ENCODE peak calls at places on chromosomes 11 and 22, in four cellular contexts. W is aorta, M is HCT116, N is transverse colon. T is an unnamed sample.
A peak's percentile ranks its signal among the peaks of the same experiment; 100 is the strongest.

GRCh38 chr11:82631722-82632630 is 101.7 kb downstream of the FAM181B start:
- DNase-seq in W (no peak), M (no peak), N (no peak), T (no peak)

GRCh38 chr11:66409226-66409625 is 11.6 kb upstream of the NPAS4 start:
- DNase-seq in W (no peak), M (no peak), N (no peak), T (peak; percentile 62)

GRCh38 chr11:43925932-43926505 is 16.4 kb upstream of the C11orf96 start:
- DNase-seq in W (no peak), M (no peak), N (no peak), T (peak; percentile 60)

GRCh38 chr11:106765849-106766248 is 252.4 kb downstream of the GUCY1A2 start:
- DNase-seq in W (no peak), M (no peak), N (no peak), T (no peak)

GRCh38 chr22:36746571-36746970 is 29.3 kb downstream of the IFT27 start:
- DNase-seq in W (no peak), M (no peak), N (no peak), T (no peak)

GRCh38 chr11:60860943-60861342 is 5.2 kb upstream of the PTGDR2 start:
- DNase-seq in W (no peak), M (no peak), N (no peak), T (no peak)

GRCh38 chr11:86596861-86597632 is 75.4 kb downstream of the ME3 start:
- DNase-seq in W (peak; percentile 71), M (no peak), N (no peak), T (no peak)

GRCh38 chr11:120139316-120140069 is 1.6 kb upstream of the TRIM29 start:
- DNase-seq in W (no peak), M (no peak), N (no peak), T (no peak)

GRCh38 chr11:39174965-39175364 is 2284.5 kb downstream of the LRRC4C start:
- DNase-seq in W (no peak), M (no peak), N (no peak), T (no peak)

GRCh38 chr11:119509969-119510401 is 87.0 kb upstream of the THY1 start:
- DNase-seq in W (peak; percentile 77), M (no peak), N (peak; percentile 10), T (no peak)

GRCh38 chr11:74388678-74389327 is 9.4 kb downstream of the PGM2L1 start:
- DNase-seq in W (no peak), M (no peak), N (peak; percentile 58), T (no peak)

GRCh38 chr22:44399196-44399837 is 86.6 kb upstream of the SHISAL1 start:
- DNase-seq in W (no peak), M (no peak), N (peak; percentile 1), T (peak; percentile 28)

GRCh38 chr11:73869234-73869949 is 7.3 kb downstream of the COA4 start:
- DNase-seq in W (no peak), M (no peak), N (peak; percentile 39), T (no peak)

GRCh38 chr11:95335989-95336388 is 105.0 kb upstream of the SESN3 start:
- DNase-seq in W (no peak), M (no peak), N (no peak), T (no peak)

GRCh38 chr11:1082728-1083620 is 8.3 kb downstream of the MUC2 start:
- DNase-seq in W (no peak), M (no peak), N (no peak), T (no peak)

GRCh38 chr22:33883561-33883960 is 36.7 kb downstream of the LARGE1 start:
- DNase-seq in W (no peak), M (no peak), N (no peak), T (peak; percentile 58)

GRCh38 chr11:43197357-43197756 is 114.4 kb upstream of the API5 start:
- DNase-seq in W (no peak), M (no peak), N (no peak), T (no peak)

GRCh38 chr22:48488611-48489456 is 1338.8 kb downstream of the BRD1 start:
- DNase-seq in W (no peak), M (no peak), N (no peak), T (peak; percentile 53)

GRCh38 chr11:48064306-48064705 is 83.9 kb downstream of the PTPRJ start:
- DNase-seq in W (no peak), M (no peak), N (no peak), T (peak; percentile 81)

GRCh38 chr11:72736452-72737069 is 15.6 kb downstream of the ARAP1 start:
- DNase-seq in W (peak; percentile 90), M (peak; percentile 26), N (no peak), T (no peak)
- H3K4me1 ChIP-seq in W (no peaks in the 10 kb centered on the region), M (peaks cover 67% of the 10 kb centered on the region), N (peaks cover 6% of the 10 kb centered on the region), T (peaks cover 9% of the 10 kb centered on the region)

DNA sequence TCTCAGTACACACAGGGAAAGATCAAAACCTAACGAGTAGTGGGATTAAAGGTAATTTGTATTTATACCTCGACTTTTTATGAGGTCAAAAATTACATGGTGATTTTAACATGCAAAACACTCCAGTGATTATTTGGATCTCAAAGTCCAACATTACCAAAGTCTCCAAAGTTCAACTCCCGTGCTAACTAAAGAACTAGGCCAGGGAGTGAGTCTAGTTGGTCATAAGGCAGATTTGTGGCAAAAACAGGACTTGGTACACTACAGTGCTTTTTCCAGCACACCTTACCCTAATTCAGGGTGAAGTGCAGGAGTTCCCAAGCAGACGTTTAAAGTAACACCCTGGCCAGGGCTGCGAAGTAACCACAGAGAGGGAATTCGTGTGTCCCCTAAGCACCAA is 1.1 kb downstream of the PUS3 start:
- DNase-seq in W (no peak), M (no peak), N (no peak), T (no peak)
- H3K4me3 ChIP-seq in W (no peak overlapping the region), M (peak overlapping the region; percentile 63), N (no peak overlapping the region), T (no peak overlapping the region)

GRCh38 chr11:12386309-12386708 is 8.9 kb downstream of the PARVA start:
- DNase-seq in W (no peak), M (no peak), N (no peak), T (no peak)
- H3K4me1 ChIP-seq in W (peaks cover 10% of the 10 kb centered on the region), M (no peaks in the 10 kb centered on the region), N (peaks cover 26% of the 10 kb centered on the region), T (peaks cover 12% of the 10 kb centered on the region)

GRCh38 chr11:19244621-19245020 is 3.9 kb upstream of the E2F8 start:
- DNase-seq in W (no peak), M (no peak), N (no peak), T (no peak)
- H3K4me3 ChIP-seq in W (no peak overlapping the region), M (no peak overlapping the region), N (no peak overlapping the region), T (no peak overlapping the region)

DNA sequence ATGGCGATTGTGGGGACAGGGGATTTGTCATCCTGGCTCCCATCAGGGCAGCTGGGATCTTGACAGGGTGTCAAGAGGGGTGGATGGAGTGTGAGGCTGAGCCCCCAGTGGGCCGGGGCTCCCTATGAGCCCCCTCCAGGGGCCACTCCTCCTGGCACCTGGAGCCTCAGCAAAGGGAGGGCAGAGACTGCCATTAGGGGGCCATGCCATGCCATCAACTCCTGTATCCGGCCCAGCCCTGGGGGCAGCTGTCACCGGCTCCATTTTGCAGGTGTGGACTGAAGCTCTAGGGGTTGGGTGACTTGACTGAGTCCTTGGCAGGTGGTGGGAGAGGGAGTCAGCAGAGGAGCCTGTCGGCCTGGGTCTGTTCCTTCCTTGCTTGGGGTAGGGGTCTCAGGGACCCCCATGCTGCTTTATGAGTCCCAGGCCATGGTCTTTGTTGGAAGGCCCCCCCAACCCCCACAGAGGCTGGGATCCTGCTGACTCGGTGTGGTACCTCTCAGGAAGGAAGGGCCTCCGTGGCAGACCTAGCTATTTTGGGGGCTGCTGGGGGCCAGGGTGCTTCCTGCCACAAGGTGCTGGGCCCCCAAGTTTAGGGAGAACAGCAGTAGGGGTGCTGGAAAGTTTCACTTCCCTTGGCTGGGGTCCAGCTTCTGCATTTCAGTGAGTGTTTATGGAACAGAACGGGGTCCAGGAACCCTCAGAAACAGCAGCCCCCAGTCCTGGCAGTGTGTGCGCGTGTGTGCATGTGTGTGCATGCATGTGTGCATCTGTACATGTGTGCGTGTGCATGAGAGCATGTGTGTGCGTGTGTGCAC is 1.5 kb downstream of the ACY3 start:
- DNase-seq in W (peak; percentile 44), M (no peak), N (no peak), T (no peak)
- H3K4me1 ChIP-seq in W (no peaks in the 10 kb centered on the region), M (peaks cover 17% of the 10 kb centered on the region), N (peaks cover 13% of the 10 kb centered on the region), T (peaks cover 9% of the 10 kb centered on the region)

GRCh38 chr11:8543278-8543677 is 50.8 kb downstream of the STK33 start:
- DNase-seq in W (no peak), M (no peak), N (no peak), T (no peak)
- H3K4me3 ChIP-seq in W (no peak overlapping the region), M (no peak overlapping the region), N (no peak overlapping the region), T (no peak overlapping the region)

GRCh38 chr22:19986410-19987341 is 29.9 kb downstream of the ARVCF start:
- DNase-seq in W (peak; percentile 86), M (no peak), N (peak; percentile 83), T (peak; percentile 78)

GRCh38 chr22:19987394-19988306 is 29.0 kb downstream of the ARVCF start:
- DNase-seq in W (peak; percentile 55), M (no peak), N (peak; percentile 23), T (no peak)

GRCh38 chr22:19984201-19984753 is 32.3 kb downstream of the ARVCF start:
- DNase-seq in W (peak; percentile 84), M (peak; percentile 55), N (no peak), T (no peak)

GRCh38 chr22:19984851-19985811 is 31.5 kb downstream of the ARVCF start:
- DNase-seq in W (peak; percentile 45), M (no peak), N (no peak), T (no peak)

GRCh38 chr22:19986011-19986409 is 30.6 kb downstream of the ARVCF start:
- DNase-seq in W (no peak), M (no peak), N (no peak), T (no peak)
- H3K4me1 ChIP-seq in W (no peaks in the 10 kb centered on the region), M (peaks cover 45% of the 10 kb centered on the region), N (peaks cover 12% of the 10 kb centered on the region), T (peaks cover 21% of the 10 kb centered on the region)

DNA sequence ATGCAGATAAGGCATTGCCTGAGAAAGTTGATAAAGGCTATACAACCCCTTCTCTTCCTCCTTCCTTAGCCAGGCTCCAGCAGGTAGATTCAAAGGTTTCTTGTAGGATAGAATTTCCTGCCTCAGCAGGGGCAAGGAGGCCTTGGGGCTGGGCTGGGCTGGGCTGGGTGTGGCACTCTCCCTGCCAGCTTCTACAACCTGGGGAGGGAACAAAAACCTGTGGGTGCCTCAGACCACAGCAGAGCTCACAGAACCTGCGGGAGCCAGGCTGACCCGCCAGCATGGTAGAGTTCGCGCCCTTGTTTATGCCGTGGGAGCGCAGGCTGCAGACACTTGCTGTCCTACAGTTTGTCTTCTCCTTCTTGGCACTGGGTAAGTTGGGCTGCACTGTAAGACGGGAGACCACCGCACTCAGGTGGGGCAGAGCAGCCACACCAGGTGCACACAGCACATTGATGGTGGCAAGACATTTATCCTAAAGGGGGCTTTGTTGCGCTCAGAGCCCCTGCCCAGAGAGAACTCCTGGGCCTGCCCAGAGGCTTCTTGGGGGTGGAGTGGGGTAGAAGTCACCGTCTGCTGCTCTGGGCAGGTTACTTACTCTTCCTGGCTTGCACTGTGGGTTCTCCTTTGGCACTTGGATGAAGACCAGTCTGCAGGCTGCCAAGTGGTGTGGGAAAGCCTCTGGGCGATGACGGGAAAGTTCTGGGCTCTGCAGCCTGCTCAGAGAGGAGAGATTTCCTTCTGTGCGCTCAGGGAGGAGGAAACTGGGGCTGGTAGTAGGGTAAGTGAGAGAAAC is at the start of gene MOGAT2:
- DNase-seq in W (no peak), M (no peak), N (peak; percentile 84), T (no peak)
- H3K4me3 ChIP-seq in W (no peak within 1 kb of the TSS), M (no peak within 1 kb of the TSS), N (no peak within 1 kb of the TSS), T (no peak within 1 kb of the TSS)